ENCODE peak calls at places on chromosomes 16 and 17, in six cellular contexts. One of them, this sample, is unnamed. For H3K36me3, the result is how much of the 10 kb centered on the place peaks cover.

GRCh38 chr17:67270411-67270810 is 25.4 kb upstream of the HELZ start:
- DNase-seq in mucosa of descending colon: no peak
- DNase-seq in CD8-positive, alpha-beta T cell: no peak
- DNase-seq in body of pancreas: no peak
- DNase-seq in suprapubic skin: no peak
- DNase-seq in GM12878: no peak
- DNase-seq in this sample: no peak

GRCh38 chr17:77616243-77616731 is 342.2 kb upstream of the TNRC6C start:
- DNase-seq in mucosa of descending colon: no peak
- DNase-seq in CD8-positive, alpha-beta T cell: no peak
- DNase-seq in GM12878: no peak
- DNase-seq in body of pancreas: no peak
- DNase-seq in suprapubic skin: no peak
- DNase-seq in this sample: peak

GRCh38 chr17:77280304-77280910 is 139.6 kb downstream of the SEC14L1 start:
- DNase-seq in body of pancreas: no peak
- DNase-seq in suprapubic skin: no peak
- DNase-seq in mucosa of descending colon: peak
- DNase-seq in GM12878: no peak
- DNase-seq in CD8-positive, alpha-beta T cell: no peak
- DNase-seq in this sample: peak

GRCh38 chr17:73331060-73331459 is 19.3 kb upstream of the CDC42EP4 start:
- DNase-seq in suprapubic skin: no peak
- DNase-seq in CD8-positive, alpha-beta T cell: no peak
- DNase-seq in mucosa of descending colon: no peak
- DNase-seq in body of pancreas: no peak
- DNase-seq in GM12878: no peak
- DNase-seq in this sample: no peak

GRCh38 chr16:55944377-55944802 is 69.2 kb upstream of the CES5A start:
- DNase-seq in CD8-positive, alpha-beta T cell: peak
- DNase-seq in mucosa of descending colon: no peak
- DNase-seq in GM12878: no peak
- DNase-seq in suprapubic skin: peak
- DNase-seq in body of pancreas: peak
- DNase-seq in this sample: no peak

GRCh38 chr16:74224828-74225227 is 71.8 kb upstream of the PSMD7 start:
- DNase-seq in GM12878: no peak
- DNase-seq in CD8-positive, alpha-beta T cell: no peak
- DNase-seq in mucosa of descending colon: no peak
- DNase-seq in body of pancreas: no peak
- DNase-seq in suprapubic skin: no peak
- DNase-seq in this sample: no peak

GRCh38 chr16:78127130-78127529 is 27.7 kb downstream of the WWOX start:
- DNase-seq in GM12878: no peak
- DNase-seq in CD8-positive, alpha-beta T cell: no peak
- DNase-seq in body of pancreas: no peak
- DNase-seq in mucosa of descending colon: no peak
- DNase-seq in suprapubic skin: no peak
- DNase-seq in this sample: no peak

GRCh38 chr16:72123426-72123825 is 29.8 kb downstream of the DHX38 start:
- DNase-seq in mucosa of descending colon: no peak
- DNase-seq in CD8-positive, alpha-beta T cell: no peak
- DNase-seq in suprapubic skin: no peak
- DNase-seq in GM12878: no peak
- DNase-seq in body of pancreas: no peak
- DNase-seq in this sample: no peak

DNA sequence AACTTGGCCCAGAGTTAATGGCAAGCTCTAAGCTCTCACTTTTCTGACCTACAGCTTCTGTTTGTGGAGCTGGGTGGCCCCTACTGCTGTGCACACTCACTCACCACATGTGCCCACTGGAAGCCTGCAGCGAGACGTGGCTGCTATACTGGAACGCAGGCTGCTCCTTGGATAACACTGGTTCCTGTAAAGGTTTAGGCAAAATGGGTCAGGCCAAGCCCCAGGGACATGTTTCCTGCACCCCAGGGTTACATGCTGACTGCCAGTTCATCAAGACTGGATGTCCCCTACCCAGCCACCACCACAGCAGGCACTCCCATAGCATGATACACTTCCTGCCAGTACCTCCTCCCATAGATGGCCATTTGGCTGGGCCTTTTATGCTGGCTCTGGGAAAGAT is 8.3 kb downstream of the POLDIP2 start:
- DNase-seq in mucosa of descending colon: no peak
- DNase-seq in CD8-positive, alpha-beta T cell: no peak
- DNase-seq in GM12878: no peak
- DNase-seq in body of pancreas: no peak
- DNase-seq in suprapubic skin: no peak
- DNase-seq in this sample: no peak
- H3K36me3 ChIP-seq in mucosa of descending colon: under half
- H3K36me3 ChIP-seq in CD8-positive, alpha-beta T cell: half or more
- H3K36me3 ChIP-seq in GM12878: under half
- H3K36me3 ChIP-seq in body of pancreas: under half
- H3K36me3 ChIP-seq in suprapubic skin: half or more
- H3K36me3 ChIP-seq in this sample: half or more

DNA sequence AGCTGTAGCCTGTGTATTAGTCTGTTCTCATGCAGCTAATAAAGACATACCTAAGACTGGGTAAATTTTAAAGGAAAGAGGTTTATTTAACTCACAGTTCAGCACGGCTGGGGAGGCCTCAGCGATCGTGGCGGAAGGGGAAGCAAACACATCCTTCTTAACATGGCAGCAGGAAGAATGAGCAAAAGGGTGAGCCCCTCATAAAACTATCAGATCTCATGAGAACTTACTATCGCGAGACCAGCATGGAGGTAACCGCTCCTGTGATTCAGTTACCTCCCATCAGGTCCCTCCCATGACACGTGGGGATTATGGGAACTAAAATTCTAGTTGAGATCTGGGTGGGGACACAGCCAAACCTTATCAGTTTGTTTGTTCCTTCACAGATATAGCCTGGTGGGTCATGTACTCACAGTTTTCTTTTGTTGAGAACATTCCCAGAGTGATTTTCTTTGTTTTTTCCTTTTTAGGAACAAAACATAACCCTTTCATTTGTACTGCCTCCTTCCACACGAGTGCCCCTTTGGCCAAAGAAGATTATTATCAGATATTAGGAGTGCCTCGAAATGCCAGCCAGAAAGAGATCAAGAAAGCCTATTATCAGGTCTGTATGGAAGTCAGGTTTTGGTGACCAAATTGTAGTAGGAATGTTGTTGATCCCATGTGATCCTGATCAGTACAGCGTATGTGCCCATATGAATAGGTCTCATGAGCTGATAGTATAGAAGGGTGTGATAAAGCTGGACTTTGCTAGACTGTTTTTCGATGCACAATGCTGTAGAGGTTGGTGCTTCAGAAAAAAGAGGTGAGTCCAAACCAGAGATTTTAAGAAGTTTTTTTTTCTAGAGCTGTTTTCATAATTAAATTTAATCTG is 8.5 kb downstream of the DNAJA3 start:
- DNase-seq in CD8-positive, alpha-beta T cell: no peak
- DNase-seq in mucosa of descending colon: no peak
- DNase-seq in body of pancreas: no peak
- DNase-seq in GM12878: no peak
- DNase-seq in suprapubic skin: no peak
- DNase-seq in this sample: no peak
- H3K36me3 ChIP-seq in CD8-positive, alpha-beta T cell: under half
- H3K36me3 ChIP-seq in mucosa of descending colon: under half
- H3K36me3 ChIP-seq in body of pancreas: under half
- H3K36me3 ChIP-seq in GM12878: under half
- H3K36me3 ChIP-seq in suprapubic skin: under half
- H3K36me3 ChIP-seq in this sample: half or more

DNA sequence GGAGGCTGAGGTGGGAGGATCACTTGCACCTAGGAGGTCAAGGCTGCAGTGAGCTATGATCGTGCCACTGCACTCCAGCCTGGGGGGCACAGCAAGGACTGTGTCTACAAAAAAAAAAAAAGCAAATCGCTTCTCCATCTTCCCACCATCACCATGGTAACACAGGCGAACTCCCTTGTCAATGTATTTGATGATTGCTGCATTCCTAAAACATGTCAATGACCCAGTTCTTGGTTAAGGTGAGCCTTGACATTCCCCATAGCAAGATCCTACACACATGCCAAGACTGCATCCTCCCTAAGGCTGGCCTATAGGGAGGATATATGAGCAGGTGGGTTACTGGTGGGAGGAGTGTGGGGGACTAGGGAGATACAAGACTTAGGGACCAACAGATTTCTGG is 12.2 kb downstream of the CNTNAP1 start:
- DNase-seq in suprapubic skin: no peak
- DNase-seq in CD8-positive, alpha-beta T cell: no peak
- DNase-seq in GM12878: no peak
- DNase-seq in body of pancreas: no peak
- DNase-seq in mucosa of descending colon: no peak
- DNase-seq in this sample: no peak
- H3K36me3 ChIP-seq in suprapubic skin: under half
- H3K36me3 ChIP-seq in CD8-positive, alpha-beta T cell: under half
- H3K36me3 ChIP-seq in GM12878: under half
- H3K36me3 ChIP-seq in body of pancreas: under half
- H3K36me3 ChIP-seq in mucosa of descending colon: under half
- H3K36me3 ChIP-seq in this sample: under half

DNA sequence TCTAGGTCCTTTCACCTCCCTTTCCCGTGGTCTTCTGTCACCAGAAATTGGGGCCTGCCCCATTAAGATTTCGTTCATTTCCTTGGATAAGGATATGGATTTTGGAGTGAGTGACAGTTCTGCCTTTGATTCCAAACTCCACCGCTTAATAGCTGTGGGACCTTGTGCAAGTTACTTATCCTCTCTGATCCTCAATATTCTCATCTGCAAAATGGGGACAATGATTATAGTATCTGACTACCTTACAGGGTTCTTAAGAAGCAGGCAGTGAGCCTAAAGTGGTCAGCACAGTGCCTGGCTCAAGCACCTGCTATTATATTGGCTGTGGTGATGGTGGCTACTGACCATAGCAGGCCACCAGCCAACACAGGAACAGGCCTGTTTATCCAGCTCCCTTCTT is 15.6 kb downstream of the TBKBP1 start:
- DNase-seq in GM12878: no peak
- DNase-seq in CD8-positive, alpha-beta T cell: no peak
- DNase-seq in mucosa of descending colon: no peak
- DNase-seq in suprapubic skin: no peak
- DNase-seq in body of pancreas: no peak
- DNase-seq in this sample: no peak
- H3K36me3 ChIP-seq in GM12878: under half
- H3K36me3 ChIP-seq in CD8-positive, alpha-beta T cell: under half
- H3K36me3 ChIP-seq in mucosa of descending colon: under half
- H3K36me3 ChIP-seq in suprapubic skin: under half
- H3K36me3 ChIP-seq in body of pancreas: under half
- H3K36me3 ChIP-seq in this sample: under half

GRCh38 chr17:78993241-78993956 is 13.7 kb upstream of the LGALS3BP start:
- DNase-seq in CD8-positive, alpha-beta T cell: peak
- DNase-seq in GM12878: no peak
- DNase-seq in suprapubic skin: peak
- DNase-seq in body of pancreas: peak
- DNase-seq in mucosa of descending colon: peak
- DNase-seq in this sample: no peak

GRCh38 chr17:78990349-78991016 is 10.8 kb upstream of the LGALS3BP start:
- DNase-seq in CD8-positive, alpha-beta T cell: no peak
- DNase-seq in body of pancreas: no peak
- DNase-seq in mucosa of descending colon: peak
- DNase-seq in GM12878: no peak
- DNase-seq in suprapubic skin: peak
- DNase-seq in this sample: peak

GRCh38 chr17:78991017-78991783 is 11.5 kb upstream of the LGALS3BP start:
- DNase-seq in CD8-positive, alpha-beta T cell: no peak
- DNase-seq in suprapubic skin: no peak
- DNase-seq in body of pancreas: no peak
- DNase-seq in mucosa of descending colon: no peak
- DNase-seq in GM12878: no peak
- DNase-seq in this sample: peak

GRCh38 chr17:78992542-78993212 is 13.0 kb upstream of the LGALS3BP start:
- DNase-seq in suprapubic skin: peak
- DNase-seq in CD8-positive, alpha-beta T cell: no peak
- DNase-seq in mucosa of descending colon: no peak
- DNase-seq in body of pancreas: no peak
- DNase-seq in GM12878: no peak
- DNase-seq in this sample: no peak

DNA sequence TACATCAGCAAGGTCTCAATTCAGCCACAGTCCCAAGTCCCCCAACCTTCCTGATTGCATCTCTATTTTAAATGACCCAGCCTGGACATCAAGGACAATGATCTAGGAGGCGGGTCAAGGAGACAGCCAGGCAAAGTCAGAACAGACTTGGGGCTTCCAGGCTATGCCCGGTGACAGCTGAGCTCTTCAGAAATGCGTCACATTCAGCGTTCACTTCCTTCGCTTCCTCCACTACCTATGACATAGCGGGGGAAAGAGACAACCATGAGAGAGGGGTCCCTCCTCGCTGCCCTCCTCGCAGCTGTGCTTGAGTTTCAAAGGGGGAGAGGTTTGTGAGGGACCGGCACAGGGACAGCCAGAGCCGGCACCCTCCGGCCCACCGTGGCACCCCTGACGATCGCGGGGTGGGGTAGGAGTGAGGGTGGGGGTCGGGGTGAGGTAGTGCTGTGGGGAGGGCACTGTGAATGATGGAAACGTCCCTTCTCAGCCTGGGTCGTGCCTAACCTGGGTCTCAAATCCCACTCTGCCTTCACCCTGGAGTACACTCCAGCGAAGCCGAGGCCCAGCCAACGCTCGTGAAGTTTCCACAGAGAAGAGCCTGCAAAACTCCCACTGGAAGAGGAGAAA is 12.3 kb upstream of the LGALS3BP start:
- DNase-seq in GM12878: no peak
- DNase-seq in suprapubic skin: peak
- DNase-seq in mucosa of descending colon: no peak
- DNase-seq in CD8-positive, alpha-beta T cell: peak
- DNase-seq in body of pancreas: no peak
- DNase-seq in this sample: no peak
- H3K36me3 ChIP-seq in GM12878: under half
- H3K36me3 ChIP-seq in suprapubic skin: half or more
- H3K36me3 ChIP-seq in mucosa of descending colon: under half
- H3K36me3 ChIP-seq in CD8-positive, alpha-beta T cell: under half
- H3K36me3 ChIP-seq in body of pancreas: under half
- H3K36me3 ChIP-seq in this sample: half or more

This sample was measured in RWPE2.